ENCODE peak calls at places on chromosomes 13 and 19, in eight cellular contexts. One of them, this sample, is unnamed.

GRCh38 chr13:95641961-95642621 is 2.4 kb downstream of the DZIP1 start:
- DNase-seq in GM06990: no peak
- DNase-seq in mucosa of descending colon: peak
- DNase-seq in omental fat pad: no peak
- DNase-seq in HFF-Myc: no peak
- DNase-seq in psoas muscle: peak
- DNase-seq in neural progenitor cell: peak
- DNase-seq in activated CD8-positive, alpha-beta T cell treated with anti-CD3 and anti-CD28 coated beads for 36 hours: peak
- DNase-seq in this sample: peak

GRCh38 chr13:76969488-76970365 is 21.4 kb downstream of the ACOD1 start:
- DNase-seq in psoas muscle: no peak
- DNase-seq in mucosa of descending colon: no peak
- DNase-seq in HFF-Myc: no peak
- DNase-seq in GM06990: no peak
- DNase-seq in neural progenitor cell: peak
- DNase-seq in omental fat pad: no peak
- DNase-seq in activated CD8-positive, alpha-beta T cell treated with anti-CD3 and anti-CD28 coated beads for 36 hours: no peak
- DNase-seq in this sample: no peak

GRCh38 chr13:34391071-34391470 is 551.0 kb upstream of the NBEA start:
- DNase-seq in neural progenitor cell: no peak
- DNase-seq in GM06990: no peak
- DNase-seq in omental fat pad: no peak
- DNase-seq in HFF-Myc: peak
- DNase-seq in mucosa of descending colon: no peak
- DNase-seq in psoas muscle: no peak
- DNase-seq in activated CD8-positive, alpha-beta T cell treated with anti-CD3 and anti-CD28 coated beads for 36 hours: no peak
- DNase-seq in this sample: no peak

GRCh38 chr13:95235944-95236343 is 65.3 kb downstream of the ABCC4 start:
- DNase-seq in activated CD8-positive, alpha-beta T cell treated with anti-CD3 and anti-CD28 coated beads for 36 hours: no peak
- DNase-seq in GM06990: no peak
- DNase-seq in omental fat pad: no peak
- DNase-seq in mucosa of descending colon: no peak
- DNase-seq in neural progenitor cell: no peak
- DNase-seq in HFF-Myc: no peak
- DNase-seq in psoas muscle: no peak
- DNase-seq in this sample: no peak

GRCh38 chr13:108609353-108609752 is 20.1 kb upstream of the MYO16 start:
- DNase-seq in neural progenitor cell: peak
- DNase-seq in GM06990: no peak
- DNase-seq in HFF-Myc: peak
- DNase-seq in omental fat pad: no peak
- DNase-seq in activated CD8-positive, alpha-beta T cell treated with anti-CD3 and anti-CD28 coated beads for 36 hours: no peak
- DNase-seq in psoas muscle: no peak
- DNase-seq in mucosa of descending colon: no peak
- DNase-seq in this sample: no peak

GRCh38 chr19:54462713-54463530 is 656 bp downstream of the LENG9 start:
- DNase-seq in GM06990: peak
- DNase-seq in mucosa of descending colon: peak
- DNase-seq in psoas muscle: peak
- DNase-seq in HFF-Myc: no peak
- DNase-seq in neural progenitor cell: peak
- DNase-seq in omental fat pad: no peak
- DNase-seq in activated CD8-positive, alpha-beta T cell treated with anti-CD3 and anti-CD28 coated beads for 36 hours: peak
- DNase-seq in this sample: peak

GRCh38 chr19:10173527-10173926 is 21.2 kb downstream of the DNMT1 start:
- DNase-seq in GM06990: no peak
- DNase-seq in mucosa of descending colon: no peak
- DNase-seq in psoas muscle: no peak
- DNase-seq in HFF-Myc: no peak
- DNase-seq in activated CD8-positive, alpha-beta T cell treated with anti-CD3 and anti-CD28 coated beads for 36 hours: no peak
- DNase-seq in omental fat pad: no peak
- DNase-seq in neural progenitor cell: no peak
- DNase-seq in this sample: no peak

GRCh38 chr19:42140125-42140754 is 8.0 kb upstream of the POU2F2 start:
- DNase-seq in omental fat pad: no peak
- DNase-seq in HFF-Myc: no peak
- DNase-seq in activated CD8-positive, alpha-beta T cell treated with anti-CD3 and anti-CD28 coated beads for 36 hours: peak
- DNase-seq in neural progenitor cell: peak
- DNase-seq in mucosa of descending colon: no peak
- DNase-seq in psoas muscle: peak
- DNase-seq in GM06990: no peak
- DNase-seq in this sample: no peak

GRCh38 chr19:4776436-4777205 is 14.9 kb upstream of the FEM1A start:
- DNase-seq in mucosa of descending colon: no peak
- DNase-seq in neural progenitor cell: peak
- DNase-seq in psoas muscle: peak
- DNase-seq in GM06990: no peak
- DNase-seq in omental fat pad: no peak
- DNase-seq in activated CD8-positive, alpha-beta T cell treated with anti-CD3 and anti-CD28 coated beads for 36 hours: no peak
- DNase-seq in HFF-Myc: no peak
- DNase-seq in this sample: no peak

GRCh38 chr13:29497137-29497654 is 98.3 kb downstream of the SLC7A1 start:
- DNase-seq in HFF-Myc: no peak
- DNase-seq in mucosa of descending colon: no peak
- DNase-seq in omental fat pad: no peak
- DNase-seq in GM06990: no peak
- DNase-seq in psoas muscle: peak
- DNase-seq in activated CD8-positive, alpha-beta T cell treated with anti-CD3 and anti-CD28 coated beads for 36 hours: no peak
- DNase-seq in neural progenitor cell: peak
- DNase-seq in this sample: no peak

GRCh38 chr13:21895769-21896168 is 224.9 kb downstream of the FGF9 start:
- DNase-seq in omental fat pad: no peak
- DNase-seq in HFF-Myc: no peak
- DNase-seq in psoas muscle: no peak
- DNase-seq in mucosa of descending colon: peak
- DNase-seq in neural progenitor cell: no peak
- DNase-seq in activated CD8-positive, alpha-beta T cell treated with anti-CD3 and anti-CD28 coated beads for 36 hours: no peak
- DNase-seq in GM06990: no peak
- DNase-seq in this sample: no peak
- TF ChIP-seq CTCF in omental fat pad: no peak
- TF ChIP-seq CTCF in HFF-Myc: no peak
- TF ChIP-seq CTCF in psoas muscle: no peak
- TF ChIP-seq CTCF in mucosa of descending colon: no peak
- TF ChIP-seq CTCF in neural progenitor cell: no peak
- TF ChIP-seq CTCF in activated CD8-positive, alpha-beta T cell treated with anti-CD3 and anti-CD28 coated beads for 36 hours: no peak
- TF ChIP-seq CTCF in GM06990: no peak
- TF ChIP-seq CTCF in this sample: no peak

DNA sequence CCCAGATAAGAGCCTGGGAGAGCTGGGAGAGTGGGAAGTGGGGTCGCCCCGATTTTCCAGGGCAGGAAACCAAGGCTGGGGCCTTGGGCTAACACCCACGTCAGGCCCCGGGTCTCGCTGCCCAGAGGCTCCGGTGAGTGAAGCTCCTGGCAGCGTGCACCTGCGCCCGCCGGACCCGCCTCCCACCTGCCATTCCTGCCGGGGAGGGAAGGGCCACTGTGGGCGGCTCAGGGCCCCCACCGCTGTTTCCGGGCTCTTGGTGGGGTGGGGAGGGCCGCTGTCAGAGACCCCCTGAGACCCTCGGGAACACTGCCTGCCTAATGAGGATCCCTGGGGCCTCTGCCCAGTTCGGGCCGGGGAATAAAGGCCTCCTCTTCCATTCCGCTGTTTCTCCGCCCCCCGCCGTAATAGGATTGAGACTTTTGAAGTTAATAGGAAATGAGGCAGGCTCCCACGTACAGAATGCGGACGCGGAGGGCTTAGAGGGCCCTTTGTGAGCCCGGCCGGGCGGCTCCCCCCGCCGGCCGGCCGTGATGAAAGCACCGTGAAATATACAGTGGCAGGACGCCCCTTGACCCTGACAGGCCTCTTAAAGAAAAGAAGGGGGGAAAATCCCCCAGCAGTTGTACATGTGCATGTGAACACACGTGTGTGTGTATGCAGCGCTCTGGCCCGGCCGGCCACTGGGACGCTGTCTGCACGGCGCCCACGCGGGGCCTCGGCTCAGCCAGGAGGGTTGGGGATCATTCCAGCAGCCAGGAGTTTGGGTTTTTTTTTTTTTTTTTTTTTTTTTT is 33.2 kb downstream of the EFNA2 start:
- DNase-seq in GM06990: no peak
- DNase-seq in HFF-Myc: no peak
- DNase-seq in mucosa of descending colon: no peak
- DNase-seq in omental fat pad: no peak
- DNase-seq in activated CD8-positive, alpha-beta T cell treated with anti-CD3 and anti-CD28 coated beads for 36 hours: no peak
- DNase-seq in neural progenitor cell: peak
- DNase-seq in psoas muscle: no peak
- DNase-seq in this sample: no peak
- TF ChIP-seq CTCF in GM06990: no peak
- TF ChIP-seq CTCF in HFF-Myc: no peak
- TF ChIP-seq CTCF in mucosa of descending colon: no peak
- TF ChIP-seq CTCF in omental fat pad: no peak
- TF ChIP-seq CTCF in activated CD8-positive, alpha-beta T cell treated with anti-CD3 and anti-CD28 coated beads for 36 hours: no peak
- TF ChIP-seq CTCF in neural progenitor cell: peak
- TF ChIP-seq CTCF in psoas muscle: no peak
- TF ChIP-seq CTCF in this sample: no peak

DNA sequence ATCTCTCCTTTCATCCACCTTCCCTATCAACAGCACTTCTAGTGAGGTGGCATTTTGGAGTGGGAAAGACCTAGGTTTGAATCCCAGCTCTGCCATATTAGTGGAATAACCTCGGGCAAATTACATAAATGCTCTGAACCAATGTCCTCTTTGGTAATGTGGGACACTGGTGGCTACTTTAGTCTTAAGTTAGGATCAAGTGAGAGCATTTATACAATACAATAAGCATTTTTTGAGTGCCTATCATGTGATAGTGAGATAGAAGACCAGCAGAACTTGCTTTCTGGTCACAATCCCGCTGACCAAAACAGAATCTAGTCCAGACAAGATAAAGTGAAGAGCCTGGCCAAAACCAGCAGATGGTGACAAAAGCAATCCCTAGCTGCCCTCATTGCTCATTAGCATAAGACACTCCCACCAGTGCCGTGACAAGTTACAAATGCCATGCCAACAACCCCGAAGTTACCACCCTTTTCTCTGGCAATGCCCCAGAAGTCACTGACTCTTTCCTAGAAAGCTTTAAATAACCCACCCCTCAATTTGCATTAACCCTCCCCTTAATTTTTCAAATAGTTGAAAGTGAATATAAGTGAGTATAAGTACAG is 28.8 kb upstream of the KPNA3 start:
- DNase-seq in mucosa of descending colon: no peak
- DNase-seq in activated CD8-positive, alpha-beta T cell treated with anti-CD3 and anti-CD28 coated beads for 36 hours: no peak
- DNase-seq in GM06990: no peak
- DNase-seq in HFF-Myc: no peak
- DNase-seq in omental fat pad: no peak
- DNase-seq in neural progenitor cell: no peak
- DNase-seq in psoas muscle: no peak
- DNase-seq in this sample: no peak
- TF ChIP-seq CTCF in mucosa of descending colon: no peak
- TF ChIP-seq CTCF in activated CD8-positive, alpha-beta T cell treated with anti-CD3 and anti-CD28 coated beads for 36 hours: no peak
- TF ChIP-seq CTCF in GM06990: peak
- TF ChIP-seq CTCF in HFF-Myc: no peak
- TF ChIP-seq CTCF in omental fat pad: no peak
- TF ChIP-seq CTCF in neural progenitor cell: no peak
- TF ChIP-seq CTCF in psoas muscle: no peak
- TF ChIP-seq CTCF in this sample: no peak

GRCh38 chr13:92074658-92075057 is 676.2 kb downstream of the GPC5 start:
- DNase-seq in GM06990: no peak
- DNase-seq in HFF-Myc: no peak
- DNase-seq in neural progenitor cell: peak
- DNase-seq in activated CD8-positive, alpha-beta T cell treated with anti-CD3 and anti-CD28 coated beads for 36 hours: no peak
- DNase-seq in psoas muscle: no peak
- DNase-seq in omental fat pad: no peak
- DNase-seq in mucosa of descending colon: no peak
- DNase-seq in this sample: peak
- TF ChIP-seq CTCF in GM06990: peak
- TF ChIP-seq CTCF in HFF-Myc: no peak
- TF ChIP-seq CTCF in neural progenitor cell: peak
- TF ChIP-seq CTCF in activated CD8-positive, alpha-beta T cell treated with anti-CD3 and anti-CD28 coated beads for 36 hours: no peak
- TF ChIP-seq CTCF in psoas muscle: no peak
- TF ChIP-seq CTCF in omental fat pad: no peak
- TF ChIP-seq CTCF in mucosa of descending colon: no peak
- TF ChIP-seq CTCF in this sample: peak

DNA sequence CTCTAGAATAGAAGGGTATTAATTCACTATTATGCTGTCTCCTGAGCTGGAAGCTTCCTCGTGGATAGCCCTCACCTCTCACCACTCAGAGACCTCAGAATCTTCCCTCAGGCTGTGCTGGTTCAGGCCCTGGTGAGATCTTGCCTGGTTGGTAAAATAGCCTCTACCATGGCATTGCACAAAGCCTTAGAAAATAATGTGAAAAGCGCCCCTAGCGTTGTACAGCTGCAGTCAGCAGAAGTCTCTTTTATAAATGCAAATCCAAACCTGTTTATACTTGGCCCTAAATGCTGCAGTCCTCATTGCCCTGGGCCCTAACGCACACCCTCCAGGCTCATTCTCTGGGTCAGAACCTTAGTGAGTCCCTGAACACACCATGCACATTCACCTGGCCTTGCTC is 150.9 kb downstream of the KCTD15 start:
- DNase-seq in mucosa of descending colon: no peak
- DNase-seq in GM06990: no peak
- DNase-seq in omental fat pad: no peak
- DNase-seq in HFF-Myc: no peak
- DNase-seq in neural progenitor cell: peak
- DNase-seq in psoas muscle: no peak
- DNase-seq in activated CD8-positive, alpha-beta T cell treated with anti-CD3 and anti-CD28 coated beads for 36 hours: no peak
- DNase-seq in this sample: no peak
- TF ChIP-seq CTCF in mucosa of descending colon: no peak
- TF ChIP-seq CTCF in GM06990: no peak
- TF ChIP-seq CTCF in omental fat pad: no peak
- TF ChIP-seq CTCF in HFF-Myc: no peak
- TF ChIP-seq CTCF in neural progenitor cell: peak
- TF ChIP-seq CTCF in psoas muscle: no peak
- TF ChIP-seq CTCF in activated CD8-positive, alpha-beta T cell treated with anti-CD3 and anti-CD28 coated beads for 36 hours: no peak
- TF ChIP-seq CTCF in this sample: no peak

GRCh38 chr13:28493740-28494536 is 990 bp downstream of the FLT1 start:
- DNase-seq in activated CD8-positive, alpha-beta T cell treated with anti-CD3 and anti-CD28 coated beads for 36 hours: no peak
- DNase-seq in omental fat pad: no peak
- DNase-seq in HFF-Myc: no peak
- DNase-seq in GM06990: no peak
- DNase-seq in psoas muscle: no peak
- DNase-seq in neural progenitor cell: peak
- DNase-seq in mucosa of descending colon: no peak
- DNase-seq in this sample: peak

GRCh38 chr13:28492527-28493367 is 2.2 kb downstream of the FLT1 start:
- DNase-seq in activated CD8-positive, alpha-beta T cell treated with anti-CD3 and anti-CD28 coated beads for 36 hours: peak
- DNase-seq in HFF-Myc: peak
- DNase-seq in mucosa of descending colon: no peak
- DNase-seq in omental fat pad: no peak
- DNase-seq in neural progenitor cell: peak
- DNase-seq in psoas muscle: no peak
- DNase-seq in GM06990: no peak
- DNase-seq in this sample: no peak

GRCh38 chr13:28488376-28489005 is 6.4 kb downstream of the FLT1 start:
- DNase-seq in mucosa of descending colon: no peak
- DNase-seq in GM06990: no peak
- DNase-seq in neural progenitor cell: no peak
- DNase-seq in psoas muscle: no peak
- DNase-seq in HFF-Myc: no peak
- DNase-seq in omental fat pad: no peak
- DNase-seq in activated CD8-positive, alpha-beta T cell treated with anti-CD3 and anti-CD28 coated beads for 36 hours: no peak
- DNase-seq in this sample: no peak

GRCh38 chr13:28489536-28489935 is 5.4 kb downstream of the FLT1 start:
- DNase-seq in neural progenitor cell: no peak
- DNase-seq in HFF-Myc: peak
- DNase-seq in psoas muscle: no peak
- DNase-seq in activated CD8-positive, alpha-beta T cell treated with anti-CD3 and anti-CD28 coated beads for 36 hours: no peak
- DNase-seq in GM06990: no peak
- DNase-seq in mucosa of descending colon: no peak
- DNase-seq in omental fat pad: no peak
- DNase-seq in this sample: no peak

GRCh38 chr13:28489975-28490550 is 4.9 kb downstream of the FLT1 start:
- DNase-seq in mucosa of descending colon: no peak
- DNase-seq in GM06990: no peak
- DNase-seq in psoas muscle: no peak
- DNase-seq in HFF-Myc: peak
- DNase-seq in activated CD8-positive, alpha-beta T cell treated with anti-CD3 and anti-CD28 coated beads for 36 hours: no peak
- DNase-seq in neural progenitor cell: no peak
- DNase-seq in omental fat pad: no peak
- DNase-seq in this sample: no peak
- TF ChIP-seq CTCF in mucosa of descending colon: no peak
- TF ChIP-seq CTCF in GM06990: no peak
- TF ChIP-seq CTCF in psoas muscle: no peak
- TF ChIP-seq CTCF in HFF-Myc: no peak
- TF ChIP-seq CTCF in activated CD8-positive, alpha-beta T cell treated with anti-CD3 and anti-CD28 coated beads for 36 hours: no peak
- TF ChIP-seq CTCF in neural progenitor cell: no peak
- TF ChIP-seq CTCF in omental fat pad: no peak
- TF ChIP-seq CTCF in this sample: no peak